ENCODE peak calls at places on chromosomes 7 and 10, in eight cellular contexts. X, H, R, N, D, M, P and K are unnamed samples.

GRCh38 chr10:22927163-22927562 is 690 bp upstream of the ARMC3 start:
- DNase-seq in H (no peak), R (no peak), P (no peak), D (no peak), N (no peak), M (no peak), X (no peak), K (no peak)

GRCh38 chr10:129472696-129473555 is 5.9 kb downstream of the MGMT start:
- DNase-seq in H (no peak), R (no peak), D (no peak), N (no peak), X (no peak), P (no peak), M (no peak), K (no peak)

GRCh38 chr10:101145145-101145544 is 14.0 kb downstream of the TLX1 start:
- DNase-seq in D (no peak), M (no peak), N (no peak), X (no peak), H (no peak), R (no peak), P (no peak), K (no peak)

GRCh38 chr7:27677912-27678612 is 15.4 kb upstream of the HIBADH start:
- DNase-seq in H (no peak), N (no peak), X (no peak), P (no peak), D (no peak), M (peak; percentile 97), R (no peak), K (no peak)

GRCh38 chr10:117306674-117307073 is 65.8 kb downstream of the SLC18A2 start:
- DNase-seq in D (no peak), H (no peak), N (no peak), M (no peak), X (no peak), R (no peak), P (no peak), K (no peak)

GRCh38 chr10:132563485-132564248 is 26.1 kb downstream of the INPP5A start:
- DNase-seq in D (no peak), P (no peak), X (no peak), H (no peak), N (no peak), M (no peak), R (peak; percentile 71), K (no peak)

GRCh38 chr10:29140991-29141390 is 147.9 kb upstream of the LYZL1 start:
- DNase-seq in M (peak; percentile 93), H (no peak), R (no peak), D (no peak), X (no peak), N (no peak), P (no peak), K (no peak)

GRCh38 chr10:15898046-15898445 is 37.7 kb upstream of the MINDY3 start:
- DNase-seq in M (peak; percentile 38), P (no peak), H (no peak), D (no peak), N (no peak), X (no peak), R (no peak), K (no peak)

GRCh38 chr7:73613954-73614735 is 10.2 kb downstream of the MLXIPL start:
- DNase-seq in D (no peak), M (no peak), P (no peak), R (no peak), X (no peak), H (no peak), N (no peak), K (no peak)

GRCh38 chr7:151631968-151632749 is 112.5 kb upstream of the RHEB start:
- DNase-seq in X (peak; percentile 38), R (peak; percentile 89), N (peak; percentile 97), M (peak; percentile 82), P (peak; percentile 83), H (peak; percentile 91), D (peak; percentile 84), K (peak; percentile 94)

GRCh38 chr7:138663741-138664710 is 37.1 kb downstream of the SVOPL start:
- DNase-seq in P (no peak), R (no peak), D (no peak), M (peak; percentile 25), H (peak; percentile 8), X (no peak), N (no peak), K (no peak)

GRCh38 chr7:20779041-20779440 is 7.6 kb downstream of the SP8 start:
- DNase-seq in X (no peak), M (no peak), N (no peak), R (no peak), H (no peak), P (no peak), D (no peak), K (no peak)